ENCODE peak calls at places on chromosome 18, in five cellular contexts. One of them, this sample, is unnamed. For H3K9me3, the result is how much of the 10 kb centered on the place peaks cover.

GRCh38 chr18:2082676-2083075 is 488.6 kb downstream of the METTL4 start:
- DNase-seq in CD8-positive, alpha-beta T cell: no peak
- DNase-seq in H9: no peak
- DNase-seq in lung: no peak
- DNase-seq in naive thymus-derived CD4-positive, alpha-beta T cell: no peak
- DNase-seq in this sample: no peak

GRCh38 chr18:42446195-42446594 is 491.2 kb downstream of the PIK3C3 start:
- DNase-seq in CD8-positive, alpha-beta T cell: no peak
- DNase-seq in H9: no peak
- DNase-seq in lung: no peak
- DNase-seq in naive thymus-derived CD4-positive, alpha-beta T cell: no peak
- DNase-seq in this sample: no peak

GRCh38 chr18:33751613-33752221 is 173.7 kb downstream of the ASXL3 start:
- DNase-seq in CD8-positive, alpha-beta T cell: no peak
- DNase-seq in H9: no peak
- DNase-seq in lung: no peak
- DNase-seq in naive thymus-derived CD4-positive, alpha-beta T cell: no peak
- DNase-seq in this sample: no peak

GRCh38 chr18:75285876-75286275 is 75.3 kb downstream of the TSHZ1 start:
- DNase-seq in CD8-positive, alpha-beta T cell: no peak
- DNase-seq in H9: no peak
- DNase-seq in lung: no peak
- DNase-seq in naive thymus-derived CD4-positive, alpha-beta T cell: no peak
- DNase-seq in this sample: no peak

GRCh38 chr18:36850527-36851201 is 21.7 kb downstream of the KIAA1328 start:
- DNase-seq in CD8-positive, alpha-beta T cell: no peak
- DNase-seq in H9: no peak
- DNase-seq in lung: no peak
- DNase-seq in naive thymus-derived CD4-positive, alpha-beta T cell: no peak
- DNase-seq in this sample: no peak

GRCh38 chr18:44696892-44697291 is 16.2 kb downstream of the SETBP1 start:
- DNase-seq in CD8-positive, alpha-beta T cell: no peak
- DNase-seq in H9: peak
- DNase-seq in lung: no peak
- DNase-seq in naive thymus-derived CD4-positive, alpha-beta T cell: no peak
- DNase-seq in this sample: peak

GRCh38 chr18:49193896-49194295 is 243.1 kb upstream of the SMAD7 start:
- DNase-seq in CD8-positive, alpha-beta T cell: no peak
- DNase-seq in H9: no peak
- DNase-seq in lung: no peak
- DNase-seq in naive thymus-derived CD4-positive, alpha-beta T cell: no peak
- DNase-seq in this sample: no peak

GRCh38 chr18:59300676-59301285 is 17.7 kb downstream of the CPLX4 start:
- DNase-seq in CD8-positive, alpha-beta T cell: no peak
- DNase-seq in H9: no peak
- DNase-seq in lung: no peak
- DNase-seq in naive thymus-derived CD4-positive, alpha-beta T cell: no peak
- DNase-seq in this sample: no peak

GRCh38 chr18:80124131-80124530 is 15.1 kb downstream of the ADNP2 start:
- DNase-seq in CD8-positive, alpha-beta T cell: no peak
- DNase-seq in H9: no peak
- DNase-seq in lung: no peak
- DNase-seq in naive thymus-derived CD4-positive, alpha-beta T cell: no peak
- DNase-seq in this sample: no peak

DNA sequence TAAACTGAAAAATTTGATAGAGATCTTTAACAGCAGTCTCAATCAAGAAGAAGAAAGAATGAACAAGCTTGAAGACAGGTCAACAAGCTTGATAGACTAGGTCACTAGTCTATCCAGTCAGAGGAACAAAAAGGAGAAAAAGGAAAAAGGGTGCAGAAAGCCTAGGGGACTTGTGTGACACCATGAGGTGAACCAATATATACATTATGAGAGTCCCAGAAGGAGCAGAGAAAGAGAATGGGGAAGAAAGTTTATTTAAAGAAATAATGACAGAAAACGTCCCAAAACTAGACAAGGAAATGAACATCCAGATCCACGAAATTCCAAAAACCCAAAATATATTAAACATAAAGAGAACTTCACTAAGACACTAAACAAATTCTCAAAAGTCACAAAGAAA is 84.5 kb downstream of the VAPA start:
- DNase-seq in CD8-positive, alpha-beta T cell: no peak
- DNase-seq in H9: no peak
- DNase-seq in lung: no peak
- DNase-seq in naive thymus-derived CD4-positive, alpha-beta T cell: no peak
- DNase-seq in this sample: no peak
- H3K9me3 ChIP-seq in CD8-positive, alpha-beta T cell: under half
- H3K9me3 ChIP-seq in H9: under half
- H3K9me3 ChIP-seq in lung: under half
- H3K9me3 ChIP-seq in naive thymus-derived CD4-positive, alpha-beta T cell: under half
- H3K9me3 ChIP-seq in this sample: under half

GRCh38 chr18:8411492-8411891 is 197.7 kb upstream of the RAB12 start:
- DNase-seq in CD8-positive, alpha-beta T cell: no peak
- DNase-seq in H9: no peak
- DNase-seq in lung: no peak
- DNase-seq in naive thymus-derived CD4-positive, alpha-beta T cell: no peak
- DNase-seq in this sample: no peak
- H3K9me3 ChIP-seq in CD8-positive, alpha-beta T cell: under half
- H3K9me3 ChIP-seq in H9: under half
- H3K9me3 ChIP-seq in lung: under half
- H3K9me3 ChIP-seq in naive thymus-derived CD4-positive, alpha-beta T cell: under half
- H3K9me3 ChIP-seq in this sample: under half

GRCh38 chr18:72605350-72605749 is 61.2 kb upstream of the CBLN2 start:
- DNase-seq in CD8-positive, alpha-beta T cell: no peak
- DNase-seq in H9: no peak
- DNase-seq in lung: no peak
- DNase-seq in naive thymus-derived CD4-positive, alpha-beta T cell: no peak
- DNase-seq in this sample: no peak

GRCh38 chr18:72601944-72602343 is 57.8 kb upstream of the CBLN2 start:
- DNase-seq in CD8-positive, alpha-beta T cell: no peak
- DNase-seq in H9: no peak
- DNase-seq in lung: no peak
- DNase-seq in naive thymus-derived CD4-positive, alpha-beta T cell: no peak
- DNase-seq in this sample: peak

DNA sequence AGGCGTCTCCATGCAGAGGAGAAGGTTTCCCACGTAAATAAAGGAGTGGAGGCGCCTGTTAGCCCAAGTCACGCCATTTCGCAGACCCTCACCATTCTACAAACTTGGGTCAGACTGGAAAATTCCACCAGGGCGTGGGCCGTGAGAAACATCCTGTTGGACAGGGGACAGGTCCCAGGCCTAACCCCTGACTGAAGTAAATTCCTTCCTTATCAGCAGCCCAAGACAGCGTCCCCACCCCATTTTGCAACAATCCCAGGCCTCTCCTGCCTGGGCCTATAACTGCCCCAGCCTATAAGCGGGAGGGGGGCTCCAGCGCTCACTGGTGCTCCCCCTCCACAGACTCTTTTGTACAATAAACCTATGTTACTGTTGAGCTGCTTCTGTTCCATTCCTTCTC is 57.3 kb upstream of the CBLN2 start:
- DNase-seq in CD8-positive, alpha-beta T cell: no peak
- DNase-seq in H9: no peak
- DNase-seq in lung: no peak
- DNase-seq in naive thymus-derived CD4-positive, alpha-beta T cell: no peak
- DNase-seq in this sample: peak
- H3K9me3 ChIP-seq in CD8-positive, alpha-beta T cell: under half
- H3K9me3 ChIP-seq in H9: under half
- H3K9me3 ChIP-seq in lung: under half
- H3K9me3 ChIP-seq in naive thymus-derived CD4-positive, alpha-beta T cell: under half
- H3K9me3 ChIP-seq in this sample: half or more

DNA sequence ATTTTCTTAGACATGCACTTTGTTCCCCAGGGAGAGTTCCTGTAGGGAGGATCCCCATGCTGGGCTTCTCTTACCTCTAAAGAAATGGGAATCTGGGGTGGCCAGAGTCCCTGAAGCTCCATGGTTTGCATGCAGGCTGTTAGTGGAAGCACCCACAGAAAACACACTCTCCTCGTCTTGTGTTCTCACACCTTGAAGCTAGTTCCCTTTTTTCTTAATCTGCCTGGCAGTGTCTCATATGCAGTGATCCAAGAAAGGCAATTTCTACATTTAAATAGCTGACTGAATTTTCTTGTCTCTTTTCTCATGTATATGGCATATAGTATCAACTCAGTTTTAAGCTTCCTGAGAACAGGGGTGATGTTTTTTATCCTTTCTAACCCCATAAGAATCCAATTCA is 65.0 kb downstream of the LINC00305 start:
- DNase-seq in CD8-positive, alpha-beta T cell: no peak
- DNase-seq in H9: no peak
- DNase-seq in lung: no peak
- DNase-seq in naive thymus-derived CD4-positive, alpha-beta T cell: no peak
- DNase-seq in this sample: no peak
- H3K9me3 ChIP-seq in CD8-positive, alpha-beta T cell: under half
- H3K9me3 ChIP-seq in H9: under half
- H3K9me3 ChIP-seq in lung: under half
- H3K9me3 ChIP-seq in naive thymus-derived CD4-positive, alpha-beta T cell: under half
- H3K9me3 ChIP-seq in this sample: under half

DNA sequence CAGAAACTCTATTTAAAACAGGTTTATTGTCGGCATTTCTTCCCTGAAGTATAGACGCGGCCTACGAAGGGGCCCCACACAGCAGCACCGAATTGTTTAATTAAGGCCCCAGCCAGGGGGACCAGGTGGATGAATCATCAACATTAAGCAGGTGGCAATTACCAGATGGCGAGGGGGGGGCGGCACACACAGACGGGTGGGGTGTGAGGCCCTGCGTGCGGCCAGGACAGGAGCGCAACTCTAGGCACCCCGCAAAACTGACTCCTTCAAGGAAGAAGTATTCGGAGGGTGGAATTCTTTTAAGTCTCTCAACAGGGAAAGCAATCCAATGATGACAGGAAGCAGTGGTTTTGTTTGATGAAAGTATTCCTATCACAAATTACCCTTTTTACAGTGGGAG is 830.4 kb downstream of the GALR1 start:
- DNase-seq in CD8-positive, alpha-beta T cell: no peak
- DNase-seq in H9: no peak
- DNase-seq in lung: no peak
- DNase-seq in naive thymus-derived CD4-positive, alpha-beta T cell: no peak
- DNase-seq in this sample: no peak
- H3K9me3 ChIP-seq in CD8-positive, alpha-beta T cell: under half
- H3K9me3 ChIP-seq in H9: under half
- H3K9me3 ChIP-seq in lung: under half
- H3K9me3 ChIP-seq in naive thymus-derived CD4-positive, alpha-beta T cell: under half
- H3K9me3 ChIP-seq in this sample: under half

DNA sequence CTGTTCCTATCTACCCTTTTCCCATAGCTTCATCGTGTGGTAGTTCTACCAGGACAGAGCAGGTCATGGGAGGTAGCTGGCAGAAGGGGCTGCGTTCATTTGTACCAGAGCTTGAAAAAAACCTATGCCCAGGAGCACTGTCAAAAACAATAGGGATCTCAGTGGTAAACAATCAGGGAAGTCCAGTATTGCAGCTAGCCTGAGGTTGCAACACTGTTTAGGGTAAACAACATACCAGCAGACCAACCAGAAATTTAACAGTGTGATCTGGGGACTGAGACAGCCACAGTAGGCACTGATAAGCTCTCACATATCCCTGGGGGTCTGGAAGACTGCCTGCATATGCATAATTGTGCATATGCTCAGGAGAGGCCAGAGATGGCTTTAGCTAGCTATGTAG is 12.1 kb upstream of the ZCCHC2 start:
- DNase-seq in CD8-positive, alpha-beta T cell: no peak
- DNase-seq in H9: no peak
- DNase-seq in lung: no peak
- DNase-seq in naive thymus-derived CD4-positive, alpha-beta T cell: no peak
- DNase-seq in this sample: no peak
- H3K9me3 ChIP-seq in CD8-positive, alpha-beta T cell: under half
- H3K9me3 ChIP-seq in H9: under half
- H3K9me3 ChIP-seq in lung: under half
- H3K9me3 ChIP-seq in naive thymus-derived CD4-positive, alpha-beta T cell: under half
- H3K9me3 ChIP-seq in this sample: under half

DNA sequence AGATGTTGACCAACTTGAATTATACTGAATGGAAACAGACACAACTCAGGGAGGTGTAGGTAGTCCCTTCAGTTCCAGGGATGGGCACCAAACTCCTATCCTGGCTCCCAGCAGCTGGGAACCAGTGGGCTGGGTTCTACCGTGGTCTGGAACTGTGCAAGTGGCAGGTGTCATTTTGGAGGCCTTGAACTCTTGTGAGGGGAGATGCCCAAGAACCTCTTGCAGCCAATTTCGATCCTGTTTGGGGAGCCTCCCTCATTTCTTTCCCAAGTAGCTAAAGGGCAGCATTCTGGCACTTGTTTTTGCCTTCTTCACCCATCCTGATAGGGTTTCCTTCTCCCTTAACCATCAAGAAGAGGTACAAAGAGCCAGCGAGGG is 200.2 kb downstream of the ANKRD30B start:
- DNase-seq in CD8-positive, alpha-beta T cell: no peak
- DNase-seq in H9: no peak
- DNase-seq in lung: no peak
- DNase-seq in naive thymus-derived CD4-positive, alpha-beta T cell: no peak
- DNase-seq in this sample: no peak
- H3K9me3 ChIP-seq in CD8-positive, alpha-beta T cell: under half
- H3K9me3 ChIP-seq in H9: half or more
- H3K9me3 ChIP-seq in lung: under half
- H3K9me3 ChIP-seq in naive thymus-derived CD4-positive, alpha-beta T cell: under half
- H3K9me3 ChIP-seq in this sample: half or more

DNA sequence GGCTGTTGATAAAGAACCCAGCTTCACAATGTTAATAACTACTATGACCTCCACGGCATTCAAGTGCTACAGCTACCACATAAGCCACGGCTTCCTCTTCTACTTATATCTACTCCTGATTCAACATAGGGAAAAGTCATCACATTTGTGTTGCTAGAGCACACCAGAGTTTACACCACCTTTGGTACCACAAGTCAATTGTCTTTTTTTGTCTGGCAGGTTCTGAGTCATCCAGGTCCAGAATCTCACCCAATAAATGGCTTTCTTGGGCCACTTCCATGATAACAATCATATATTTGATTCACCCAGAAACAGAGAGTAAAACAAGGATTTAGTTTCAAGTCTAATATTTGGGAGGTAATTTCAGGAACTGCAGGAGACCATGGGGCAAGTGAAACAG is 480.2 kb downstream of the TMX3 start:
- DNase-seq in CD8-positive, alpha-beta T cell: no peak
- DNase-seq in H9: no peak
- DNase-seq in lung: no peak
- DNase-seq in naive thymus-derived CD4-positive, alpha-beta T cell: no peak
- DNase-seq in this sample: no peak
- H3K9me3 ChIP-seq in CD8-positive, alpha-beta T cell: under half
- H3K9me3 ChIP-seq in H9: under half
- H3K9me3 ChIP-seq in lung: under half
- H3K9me3 ChIP-seq in naive thymus-derived CD4-positive, alpha-beta T cell: under half
- H3K9me3 ChIP-seq in this sample: under half

DNA sequence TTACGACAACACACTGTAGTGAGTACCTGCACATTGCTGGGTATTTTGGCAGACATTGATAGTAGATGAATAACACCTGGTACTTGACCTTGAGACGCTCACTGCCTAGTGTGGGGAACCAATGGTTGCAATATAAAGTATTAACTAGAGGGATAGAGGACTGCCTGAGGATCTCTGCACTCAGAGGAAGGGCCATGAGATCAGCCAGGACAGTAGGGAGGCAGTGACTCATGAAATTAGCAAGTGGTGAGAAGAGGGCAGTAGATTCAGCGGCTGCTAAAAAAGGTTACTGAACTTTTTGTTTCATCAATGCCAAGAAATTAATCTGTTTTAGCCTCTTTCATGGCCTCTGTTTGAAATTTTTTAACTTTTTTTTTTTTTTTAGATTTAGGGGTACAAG is 250.8 kb upstream of the TCF4 start:
- DNase-seq in CD8-positive, alpha-beta T cell: no peak
- DNase-seq in H9: no peak
- DNase-seq in lung: no peak
- DNase-seq in naive thymus-derived CD4-positive, alpha-beta T cell: no peak
- DNase-seq in this sample: no peak
- H3K9me3 ChIP-seq in CD8-positive, alpha-beta T cell: under half
- H3K9me3 ChIP-seq in H9: under half
- H3K9me3 ChIP-seq in lung: under half
- H3K9me3 ChIP-seq in naive thymus-derived CD4-positive, alpha-beta T cell: under half
- H3K9me3 ChIP-seq in this sample: under half

This sample was measured in endodermal cell.